ENCODE peak calls at places on chromosomes 3 and 15, in ten cellular contexts. E is nephron progenitor cell; G is endothelial cell; I is activated CD8-positive, alpha-beta T cell treated with anti-CD3 and anti-CD28 coated beads for 36 hours; Y is NCI-H2029; S is GM06990; R is cardiac muscle cell; X is heart left ventricle; H is gastrocnemius medialis; V is SJSA1. N is an unnamed sample.

GRCh38 chr3:102544741-102545140 is 109.9 kb downstream of the ZPLD1 start:
- DNase-seq in S (no peak), V (no peak), E (no peak), Y (no peak), G (no peak), X (no peak), R (no peak), H (no peak), I (no peak), N (no peak)

GRCh38 chr3:39189150-39189510 is 3.3 kb downstream of the XIRP1 start:
- DNase-seq in V (no peak), H (no peak), S (no peak), Y (no peak), X (no peak), R (no peak), G (no peak), I (no peak), E (no peak), N (no peak)

GRCh38 chr3:50274371-50275104 is 4.3 kb upstream of the LSMEM2 start:
- DNase-seq in Y (peak), E (peak), G (peak), I (peak), S (peak), H (peak), V (peak), X (no peak), R (peak), N (peak)

GRCh38 chr15:58921267-58921666 is 12.2 kb downstream of the SLTM start:
- DNase-seq in V (no peak), R (no peak), S (no peak), H (no peak), I (no peak), G (no peak), Y (no peak), X (no peak), E (no peak), N (no peak)

GRCh38 chr3:127722928-127723603 is 50.3 kb downstream of the ABTB1 start:
- DNase-seq in G (no peak), Y (no peak), I (no peak), S (no peak), V (no peak), E (no peak), H (no peak), X (no peak), R (no peak), N (no peak)

GRCh38 chr15:25989327-25989726 is 126.2 kb upstream of the ATP10A start:
- DNase-seq in E (no peak), Y (no peak), R (no peak), S (no peak), V (no peak), H (no peak), G (peak), I (peak), X (no peak), N (no peak)

GRCh38 chr15:25251700-25252390 is 187.0 kb downstream of the UBE3A start:
- DNase-seq in E (no peak), I (no peak), H (peak), V (no peak), X (peak), R (no peak), Y (no peak), S (no peak), G (no peak), N (peak)

GRCh38 chr15:89785064-89785770 is 9.1 kb downstream of the MESP2 start:
- DNase-seq in E (no peak), I (no peak), H (no peak), X (no peak), R (no peak), V (no peak), Y (no peak), G (no peak), S (no peak), N (no peak)

GRCh38 chr3:194141415-194142155 is 5.6 kb downstream of the HES1 start:
- DNase-seq in V (peak), H (peak), X (peak), E (peak), Y (peak), I (peak), G (peak), S (peak), R (peak), N (peak)

GRCh38 chr15:62241135-62241770 is 76.2 kb upstream of the C2CD4B start:
- DNase-seq in E (peak), S (no peak), X (no peak), R (peak), Y (no peak), G (peak), V (no peak), I (no peak), H (no peak), N (no peak)

GRCh38 chr3:56702487-56703315 is 19.6 kb upstream of the TASOR start:
- DNase-seq in Y (peak), X (no peak), G (peak), R (peak), V (no peak), E (peak), H (peak), S (peak), I (peak), N (peak)

GRCh38 chr15:74129411-74130088 is 836 bp upstream of the ISLR2 start:
- DNase-seq in G (no peak), E (peak), V (no peak), X (no peak), R (no peak), I (peak), Y (no peak), H (no peak), S (peak), N (peak)

GRCh38 chr3:50157821-50158556 is 2.9 kb downstream of the SEMA3F start:
- DNase-seq in H (no peak), I (no peak), S (no peak), Y (peak), X (no peak), E (no peak), G (no peak), V (no peak), R (peak), N (no peak)

GRCh38 chr3:112086857-112087524 is 802 bp downstream of the C3orf52 start:
- DNase-seq in X (no peak), H (no peak), Y (no peak), V (no peak), I (no peak), R (peak), E (peak), S (no peak), G (no peak), N (no peak)

GRCh38 chr15:25059698-25060471 is 105.1 kb downstream of the SNRPN start:
- DNase-seq in X (no peak), E (no peak), S (no peak), H (peak), G (no peak), Y (no peak), R (no peak), I (no peak), V (peak), N (no peak)

GRCh38 chr3:126682046-126682445 is 22.0 kb upstream of the CHCHD6 start:
- DNase-seq in G (no peak), I (no peak), E (no peak), H (no peak), S (no peak), V (no peak), X (no peak), R (no peak), Y (no peak), N (no peak)

GRCh38 chr15:57079907-57080750 is 161.7 kb downstream of the TCF12 start:
- DNase-seq in H (no peak), Y (no peak), I (no peak), X (no peak), V (no peak), R (no peak), G (no peak), S (no peak), E (no peak), N (no peak)

N was measured in GM13977.